ENCODE peak calls at places on chromosomes 1 and 21, in six cellular contexts. N is activated naive CD8-positive, alpha-beta T cell treated with anti-CD3 and anti-CD28 coated beads for 36 hours; U is CD4-positive, alpha-beta T cell; D is iPS-NIHi11; O is stimulated activated CD4-positive, alpha-beta T cell treated with anti-CD3 and anti-CD28 coated beads, Interleukin-15, amount 100 ng/mL, for 1 hour; I is RWPE2. C is an unnamed sample.

GRCh38 chr1:201734776-201735175 is 94.2 kb upstream of the IPO9 start:
- DNase-seq in N (no peak), U (no peak), D (no peak), O (no peak), I (no peak), C (no peak)

GRCh38 chr1:1074631-1075147 is 583 bp upstream of the RNF223 start:
- DNase-seq in N (no peak), U (no peak), D (no peak), O (no peak), I (no peak), C (no peak)

GRCh38 chr21:33767236-33767635 is 124.9 kb downstream of the ITSN1 start:
- DNase-seq in N (no peak), U (no peak), D (no peak), O (no peak), I (no peak), C (no peak)

GRCh38 chr1:47477595-47478080 is 39.8 kb downstream of the FOXD2 start:
- DNase-seq in N (no peak), U (no peak), D (no peak), O (no peak), I (no peak), C (no peak)

GRCh38 chr1:218408942-218409341 is 63.8 kb downstream of the TGFB2 start:
- DNase-seq in N (no peak), U (no peak), D (no peak), O (no peak), I (no peak), C (no peak)

GRCh38 chr1:221937155-221937953 is 195.5 kb upstream of the DUSP10 start:
- DNase-seq in N (no peak), U (no peak), D (no peak), O (no peak), I (no peak), C (no peak)

GRCh38 chr1:70420320-70420719 is 9.3 kb downstream of the CTH start:
- DNase-seq in N (no peak), U (no peak), D (no peak), O (no peak), I (no peak), C (no peak)

GRCh38 chr1:100799954-100800612 is 80.5 kb downstream of the VCAM1 start:
- DNase-seq in N (no peak), U (no peak), D (no peak), O (no peak), I (no peak), C (no peak)

C was measured in T-helper 9 cell.